ENCODE peak calls at places on chromosomes 2 and 18, in ten cellular contexts. One of them, this sample, is unnamed. For H3K36me3, the result is how much of the 10 kb centered on the place peaks cover.

GRCh38 chr2:236949089-236949935 is 136.4 kb upstream of the COPS8 start:
- DNase-seq in right lobe of liver: peak
- DNase-seq in breast epithelium: no peak
- DNase-seq in heart left ventricle: no peak
- DNase-seq in uterus: no peak
- DNase-seq in tibial nerve: no peak
- DNase-seq in transverse colon: no peak
- DNase-seq in ovary: no peak
- DNase-seq in prostate gland: no peak
- DNase-seq in K562: no peak
- DNase-seq in this sample: no peak

GRCh38 chr18:36757081-36757480 is 71.7 kb downstream of the TPGS2 start:
- DNase-seq in tibial nerve: no peak
- DNase-seq in transverse colon: no peak
- DNase-seq in uterus: no peak
- DNase-seq in prostate gland: peak
- DNase-seq in breast epithelium: no peak
- DNase-seq in ovary: no peak
- DNase-seq in right lobe of liver: no peak
- DNase-seq in K562: peak
- DNase-seq in heart left ventricle: no peak
- DNase-seq in this sample: no peak

GRCh38 chr2:241777686-241778627 is 1.3 kb downstream of the GAL3ST2 start:
- DNase-seq in prostate gland: no peak
- DNase-seq in tibial nerve: peak
- DNase-seq in ovary: no peak
- DNase-seq in K562: no peak
- DNase-seq in transverse colon: no peak
- DNase-seq in right lobe of liver: peak
- DNase-seq in heart left ventricle: no peak
- DNase-seq in uterus: no peak
- DNase-seq in breast epithelium: no peak
- DNase-seq in this sample: no peak

GRCh38 chr2:219480004-219480403 is 18.7 kb upstream of the GMPPA start:
- DNase-seq in heart left ventricle: no peak
- DNase-seq in breast epithelium: no peak
- DNase-seq in prostate gland: no peak
- DNase-seq in right lobe of liver: no peak
- DNase-seq in uterus: no peak
- DNase-seq in ovary: no peak
- DNase-seq in transverse colon: no peak
- DNase-seq in tibial nerve: no peak
- DNase-seq in K562: no peak
- DNase-seq in this sample: no peak

GRCh38 chr2:48529676-48530032 is 300 bp upstream of the STON1 start:
- DNase-seq in transverse colon: no peak
- DNase-seq in ovary: no peak
- DNase-seq in breast epithelium: no peak
- DNase-seq in heart left ventricle: no peak
- DNase-seq in uterus: peak
- DNase-seq in tibial nerve: no peak
- DNase-seq in prostate gland: no peak
- DNase-seq in right lobe of liver: no peak
- DNase-seq in K562: no peak
- DNase-seq in this sample: no peak

GRCh38 chr2:88016948-88017779 is 817 bp upstream of the RNU2-63P start:
- DNase-seq in ovary: no peak
- DNase-seq in transverse colon: peak
- DNase-seq in right lobe of liver: peak
- DNase-seq in prostate gland: peak
- DNase-seq in tibial nerve: no peak
- DNase-seq in uterus: no peak
- DNase-seq in heart left ventricle: peak
- DNase-seq in breast epithelium: no peak
- DNase-seq in K562: peak
- DNase-seq in this sample: peak

GRCh38 chr2:233476083-233476410 is 90.5 kb downstream of the USP40 start:
- DNase-seq in prostate gland: no peak
- DNase-seq in ovary: no peak
- DNase-seq in tibial nerve: no peak
- DNase-seq in uterus: no peak
- DNase-seq in right lobe of liver: peak
- DNase-seq in breast epithelium: no peak
- DNase-seq in K562: no peak
- DNase-seq in transverse colon: no peak
- DNase-seq in heart left ventricle: no peak
- DNase-seq in this sample: no peak

GRCh38 chr2:42937171-42937875 is 144.9 kb upstream of the HAAO start:
- DNase-seq in uterus: peak
- DNase-seq in K562: no peak
- DNase-seq in ovary: peak
- DNase-seq in prostate gland: no peak
- DNase-seq in right lobe of liver: peak
- DNase-seq in transverse colon: no peak
- DNase-seq in tibial nerve: no peak
- DNase-seq in heart left ventricle: peak
- DNase-seq in breast epithelium: no peak
- DNase-seq in this sample: no peak

GRCh38 chr2:46942143-46942526 is 26.5 kb upstream of the MCFD2 start:
- DNase-seq in tibial nerve: no peak
- DNase-seq in ovary: no peak
- DNase-seq in uterus: no peak
- DNase-seq in prostate gland: peak
- DNase-seq in right lobe of liver: no peak
- DNase-seq in transverse colon: peak
- DNase-seq in heart left ventricle: no peak
- DNase-seq in breast epithelium: no peak
- DNase-seq in K562: peak
- DNase-seq in this sample: peak

GRCh38 chr2:184646177-184646576 is 47.8 kb downstream of the ZNF804A start:
- DNase-seq in uterus: no peak
- DNase-seq in breast epithelium: no peak
- DNase-seq in tibial nerve: no peak
- DNase-seq in heart left ventricle: no peak
- DNase-seq in ovary: no peak
- DNase-seq in prostate gland: no peak
- DNase-seq in K562: no peak
- DNase-seq in right lobe of liver: no peak
- DNase-seq in transverse colon: no peak
- DNase-seq in this sample: no peak

GRCh38 chr2:98726172-98726725 is 4.7 kb downstream of the MGAT4A start:
- DNase-seq in heart left ventricle: no peak
- DNase-seq in ovary: no peak
- DNase-seq in tibial nerve: no peak
- DNase-seq in K562: no peak
- DNase-seq in uterus: no peak
- DNase-seq in right lobe of liver: no peak
- DNase-seq in transverse colon: no peak
- DNase-seq in breast epithelium: no peak
- DNase-seq in prostate gland: no peak
- DNase-seq in this sample: no peak

GRCh38 chr2:98727369-98727749 is 3.6 kb downstream of the MGAT4A start:
- DNase-seq in ovary: no peak
- DNase-seq in uterus: peak
- DNase-seq in right lobe of liver: no peak
- DNase-seq in K562: no peak
- DNase-seq in prostate gland: no peak
- DNase-seq in heart left ventricle: peak
- DNase-seq in breast epithelium: no peak
- DNase-seq in transverse colon: no peak
- DNase-seq in tibial nerve: no peak
- DNase-seq in this sample: no peak

GRCh38 chr2:98729652-98730051 is 1.3 kb downstream of the MGAT4A start:
- DNase-seq in uterus: no peak
- DNase-seq in prostate gland: no peak
- DNase-seq in heart left ventricle: no peak
- DNase-seq in K562: no peak
- DNase-seq in right lobe of liver: no peak
- DNase-seq in breast epithelium: no peak
- DNase-seq in transverse colon: no peak
- DNase-seq in tibial nerve: no peak
- DNase-seq in ovary: no peak
- DNase-seq in this sample: no peak

GRCh38 chr2:98726735-98727368 is 4.1 kb downstream of the MGAT4A start:
- DNase-seq in transverse colon: no peak
- DNase-seq in uterus: no peak
- DNase-seq in heart left ventricle: no peak
- DNase-seq in right lobe of liver: no peak
- DNase-seq in K562: no peak
- DNase-seq in prostate gland: no peak
- DNase-seq in breast epithelium: no peak
- DNase-seq in tibial nerve: no peak
- DNase-seq in ovary: no peak
- DNase-seq in this sample: no peak

DNA sequence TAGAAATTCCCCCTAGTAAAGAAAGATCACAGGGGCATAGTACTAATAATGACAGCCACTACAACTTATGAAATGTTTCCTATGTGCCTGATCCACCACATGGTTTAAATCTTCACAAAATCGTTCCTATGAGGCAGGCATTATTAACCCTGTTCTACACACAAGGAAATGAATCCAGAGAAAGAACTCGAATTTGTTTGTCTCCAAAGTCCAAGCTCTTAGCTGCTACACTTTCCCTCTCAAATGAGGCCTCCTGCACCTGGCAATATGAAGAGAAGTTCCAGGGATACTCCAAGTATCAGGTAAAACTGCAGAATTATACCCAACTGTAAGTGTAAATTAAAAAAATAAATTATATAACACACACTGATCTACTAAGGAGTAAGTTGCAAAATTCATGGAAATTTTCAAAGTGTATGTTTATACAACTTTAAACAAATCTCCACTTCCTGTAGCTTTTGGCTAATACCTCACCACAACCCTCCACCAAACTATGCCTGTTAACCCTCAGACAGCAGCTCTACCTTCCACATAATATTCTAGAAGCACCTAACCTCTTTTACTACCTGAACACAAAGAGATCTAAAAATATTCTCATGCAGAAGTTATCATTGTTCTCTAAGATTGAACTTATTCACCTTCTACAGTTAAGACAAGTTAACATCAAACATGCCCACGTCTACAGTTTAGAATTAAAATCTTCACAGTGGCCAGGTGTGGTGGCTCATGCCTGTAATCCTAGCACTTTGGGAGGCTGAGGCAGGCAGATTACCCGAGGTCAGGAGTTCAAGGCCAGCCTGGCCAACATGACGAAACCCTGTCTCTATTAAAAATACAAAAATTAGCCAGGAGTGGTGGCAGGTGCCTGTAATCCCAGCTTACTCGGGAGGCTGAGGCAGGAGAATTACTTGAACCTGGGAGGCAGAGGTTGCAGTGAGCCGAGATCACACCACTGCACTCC is 2.9 kb downstream of the MGAT4A start:
- DNase-seq in K562: no peak
- DNase-seq in prostate gland: no peak
- DNase-seq in breast epithelium: no peak
- DNase-seq in transverse colon: no peak
- DNase-seq in uterus: no peak
- DNase-seq in heart left ventricle: no peak
- DNase-seq in ovary: no peak
- DNase-seq in right lobe of liver: no peak
- DNase-seq in tibial nerve: no peak
- DNase-seq in this sample: no peak
- TF ChIP-seq POLR2A in K562: no peak
- TF ChIP-seq POLR2A in prostate gland: no peak
- TF ChIP-seq POLR2A in breast epithelium: no peak
- TF ChIP-seq POLR2A in transverse colon: no peak
- TF ChIP-seq POLR2A in uterus: no peak
- TF ChIP-seq POLR2A in heart left ventricle: no peak
- TF ChIP-seq POLR2A in ovary: no peak
- TF ChIP-seq POLR2A in right lobe of liver: no peak
- TF ChIP-seq POLR2A in tibial nerve: no peak
- TF ChIP-seq POLR2A in this sample: no peak

GRCh38 chr2:123993728-123994323 is 31.3 kb upstream of the CNTNAP5 start:
- DNase-seq in breast epithelium: no peak
- DNase-seq in ovary: no peak
- DNase-seq in prostate gland: no peak
- DNase-seq in heart left ventricle: no peak
- DNase-seq in tibial nerve: no peak
- DNase-seq in K562: peak
- DNase-seq in uterus: no peak
- DNase-seq in transverse colon: peak
- DNase-seq in right lobe of liver: peak
- DNase-seq in this sample: peak
- H3K36me3 ChIP-seq in breast epithelium: under half
- H3K36me3 ChIP-seq in ovary: under half
- H3K36me3 ChIP-seq in prostate gland: under half
- H3K36me3 ChIP-seq in heart left ventricle: under half
- H3K36me3 ChIP-seq in tibial nerve: under half
- H3K36me3 ChIP-seq in K562: under half
- H3K36me3 ChIP-seq in uterus: under half
- H3K36me3 ChIP-seq in transverse colon: under half
- H3K36me3 ChIP-seq in right lobe of liver: under half
- H3K36me3 ChIP-seq in this sample: under half

DNA sequence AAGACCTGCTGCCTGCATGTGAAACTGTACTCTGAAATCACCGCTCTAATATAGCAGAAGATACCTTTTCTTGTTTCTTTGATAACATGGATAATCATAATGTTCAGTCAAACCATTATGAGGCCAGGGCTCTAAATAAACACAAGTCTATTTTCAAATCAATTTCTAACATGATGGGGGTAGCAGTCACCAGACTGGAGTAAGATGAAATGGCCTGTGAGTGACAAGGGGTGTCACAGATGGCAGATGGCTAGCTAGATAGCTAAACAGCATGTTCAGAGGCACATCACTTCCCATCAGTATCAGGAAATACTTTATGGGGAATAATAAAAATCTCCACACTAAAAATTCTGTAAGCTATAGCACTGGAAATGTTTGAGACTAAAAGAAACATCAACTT is 14.0 kb downstream of the MBD2 start:
- DNase-seq in right lobe of liver: no peak
- DNase-seq in uterus: no peak
- DNase-seq in breast epithelium: no peak
- DNase-seq in heart left ventricle: no peak
- DNase-seq in tibial nerve: no peak
- DNase-seq in ovary: no peak
- DNase-seq in K562: no peak
- DNase-seq in transverse colon: no peak
- DNase-seq in prostate gland: no peak
- DNase-seq in this sample: no peak
- TF ChIP-seq POLR2A in right lobe of liver: no peak
- TF ChIP-seq POLR2A in uterus: no peak
- TF ChIP-seq POLR2A in breast epithelium: no peak
- TF ChIP-seq POLR2A in heart left ventricle: no peak
- TF ChIP-seq POLR2A in tibial nerve: no peak
- TF ChIP-seq POLR2A in ovary: no peak
- TF ChIP-seq POLR2A in K562: no peak
- TF ChIP-seq POLR2A in transverse colon: no peak
- TF ChIP-seq POLR2A in prostate gland: no peak
- TF ChIP-seq POLR2A in this sample: no peak

DNA sequence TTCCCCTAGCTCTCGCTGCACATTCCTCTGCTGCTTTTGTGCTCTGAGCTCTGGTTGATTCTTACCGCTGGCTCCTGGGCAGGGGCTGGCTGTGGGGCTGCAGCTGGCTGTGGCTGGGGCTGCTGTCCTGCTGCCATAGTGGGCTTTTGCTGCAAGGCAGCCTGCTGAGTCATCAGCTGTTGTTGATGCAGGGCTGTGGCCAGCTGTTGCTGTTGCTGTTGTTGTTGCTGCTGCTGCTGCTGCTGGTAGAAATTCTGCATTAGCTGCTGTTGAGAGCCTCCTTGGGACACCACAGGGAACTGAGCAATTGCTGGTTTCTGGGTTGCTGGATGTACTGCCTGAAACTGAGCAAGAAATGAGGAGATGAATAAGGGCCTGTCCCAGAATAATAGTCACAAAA is 77.2 kb upstream of the NFU1 start:
- DNase-seq in transverse colon: no peak
- DNase-seq in tibial nerve: no peak
- DNase-seq in right lobe of liver: no peak
- DNase-seq in heart left ventricle: no peak
- DNase-seq in breast epithelium: no peak
- DNase-seq in K562: no peak
- DNase-seq in prostate gland: no peak
- DNase-seq in uterus: no peak
- DNase-seq in ovary: peak
- DNase-seq in this sample: no peak
- H3K36me3 ChIP-seq in transverse colon: under half
- H3K36me3 ChIP-seq in tibial nerve: under half
- H3K36me3 ChIP-seq in right lobe of liver: under half
- H3K36me3 ChIP-seq in heart left ventricle: half or more
- H3K36me3 ChIP-seq in breast epithelium: under half
- H3K36me3 ChIP-seq in K562: under half
- H3K36me3 ChIP-seq in prostate gland: under half
- H3K36me3 ChIP-seq in uterus: under half
- H3K36me3 ChIP-seq in ovary: under half
- H3K36me3 ChIP-seq in this sample: half or more